ENCODE peak calls at places on chromosome 9, in six cellular contexts. Y, Q, B, H, U and S are unnamed samples.

GRCh38 chr9:130451509-130452388 is 7.0 kb downstream of the ASS1 start:
- DNase-seq in Y (peak; percentile 98), Q (peak; percentile 78), B (no peak), H (peak; percentile 83), U (no peak), S (peak; percentile 89)

GRCh38 chr9:3040761-3041160 is 196.9 kb upstream of the PUM3 start:
- DNase-seq in Y (no peak), Q (no peak), B (no peak), H (no peak), U (no peak), S (no peak)

GRCh38 chr9:104747565-104748358 is at the start of gene NIPSNAP3A:
- DNase-seq in Y (peak; percentile 90), Q (peak; percentile 72), B (peak; percentile 79), H (peak; percentile 88), U (peak; percentile 79), S (peak; percentile 13)

GRCh38 chr9:108743426-108743825 is 112.4 kb downstream of the ACTL7B start:
- DNase-seq in Y (no peak), Q (no peak), B (no peak), H (no peak), U (no peak), S (no peak)

GRCh38 chr9:33884856-33885701 is 68.1 kb downstream of the UBE2R2 start:
- DNase-seq in Y (peak; percentile 28), Q (no peak), B (no peak), H (no peak), U (no peak), S (no peak)

GRCh38 chr9:84932915-84933527 is 263.5 kb downstream of the NTRK2 start:
- DNase-seq in Y (no peak), Q (no peak), B (no peak), H (no peak), U (no peak), S (no peak)

GRCh38 chr9:107389617-107390071 is 99.9 kb downstream of the KLF4 start:
- DNase-seq in Y (peak; percentile 83), Q (no peak), B (no peak), H (peak; percentile 73), U (no peak), S (no peak)

GRCh38 chr9:114035221-114035844 is 42.8 kb downstream of the AMBP start:
- DNase-seq in Y (no peak), Q (no peak), B (no peak), H (peak; percentile 46), U (no peak), S (no peak)

GRCh38 chr9:136604823-136605525 is 57.7 kb upstream of the EGFL7 start:
- DNase-seq in Y (no peak), Q (no peak), B (no peak), H (no peak), U (no peak), S (no peak)

GRCh38 chr9:33131505-33132248 is 35.5 kb downstream of the B4GALT1 start:
- DNase-seq in Y (no peak), Q (no peak), B (no peak), H (no peak), U (no peak), S (no peak)

GRCh38 chr9:18238752-18239151 is 235.2 kb upstream of the ADAMTSL1 start:
- DNase-seq in Y (peak; percentile 78), Q (no peak), B (no peak), H (no peak), U (no peak), S (no peak)

GRCh38 chr9:19122490-19123042 is 4.7 kb downstream of the PLIN2 start:
- DNase-seq in Y (peak; percentile 29), Q (no peak), B (no peak), H (no peak), U (no peak), S (no peak)

GRCh38 chr9:124419832-124420489 is 4.7 kb upstream of the PSMB7 start:
- DNase-seq in Y (no peak), Q (no peak), B (no peak), H (no peak), U (no peak), S (no peak)

GRCh38 chr9:114954986-114955623 is 24.7 kb upstream of the TNFSF8 start:
- DNase-seq in Y (no peak), Q (no peak), B (no peak), H (no peak), U (no peak), S (no peak)

GRCh38 chr9:81083821-81084512 is 605.4 kb downstream of the TLE1 start:
- DNase-seq in Y (peak; percentile 46), Q (no peak), B (no peak), H (no peak), U (no peak), S (no peak)

GRCh38 chr9:127318651-127319167 is 54.1 kb downstream of the GARNL3 start:
- DNase-seq in Y (peak; percentile 83), Q (no peak), B (no peak), H (no peak), U (no peak), S (peak; percentile 15)

GRCh38 chr9:112757940-112758339 is 7.4 kb downstream of the SNX30 start:
- DNase-seq in Y (no peak), Q (no peak), B (no peak), H (no peak), U (no peak), S (no peak)
- H3K4me3 ChIP-seq in Y (no peak overlapping the region), Q (no peak overlapping the region), B (no peak overlapping the region), H (no peak overlapping the region), U (no peak overlapping the region), S (no peak overlapping the region)

GRCh38 chr9:93138171-93138764 is 4.2 kb upstream of the NINJ1 start:
- DNase-seq in Y (no peak), Q (no peak), B (no peak), H (no peak), U (no peak), S (no peak)

GRCh38 chr9:93136011-93136440 is 2.0 kb upstream of the NINJ1 start:
- DNase-seq in Y (peak; percentile 71), Q (no peak), B (no peak), H (no peak), U (no peak), S (no peak)

GRCh38 chr9:93139365-93140182 is 5.5 kb upstream of the NINJ1 start:
- DNase-seq in Y (no peak), Q (no peak), B (no peak), H (no peak), U (no peak), S (no peak)

GRCh38 chr9:93136693-93137092 is 2.6 kb upstream of the NINJ1 start:
- DNase-seq in Y (no peak), Q (no peak), B (no peak), H (no peak), U (no peak), S (no peak)

GRCh38 chr9:93137362-93137761 is 3.3 kb upstream of the NINJ1 start:
- DNase-seq in Y (no peak), Q (no peak), B (no peak), H (no peak), U (no peak), S (no peak)
- H3K27ac ChIP-seq in Y (no peak overlapping the region), Q (no peak overlapping the region), B (no peak overlapping the region), H (peak overlapping the region; percentile 54), U (no peak overlapping the region), S (no peak overlapping the region)

GRCh38 chr9:129220771-129221170 is 42.7 kb upstream of the IER5L start:
- DNase-seq in Y (no peak), Q (no peak), B (no peak), H (no peak), U (no peak), S (no peak)

GRCh38 chr9:129218918-129219317 is 40.9 kb upstream of the IER5L start:
- DNase-seq in Y (no peak), Q (no peak), B (no peak), H (no peak), U (no peak), S (no peak)

GRCh38 chr9:129221979-129222635 is 44.0 kb upstream of the IER5L start:
- DNase-seq in Y (no peak), Q (no peak), B (no peak), H (no peak), U (no peak), S (no peak)

GRCh38 chr9:129222691-129223218 is 44.7 kb upstream of the IER5L start:
- DNase-seq in Y (no peak), Q (no peak), B (no peak), H (no peak), U (no peak), S (no peak)

GRCh38 chr9:129221233-129221632 is 43.2 kb upstream of the IER5L start:
- DNase-seq in Y (no peak), Q (no peak), B (no peak), H (no peak), U (peak; percentile 16), S (no peak)
- H3K4me3 ChIP-seq in Y (no peak overlapping the region), Q (no peak overlapping the region), B (no peak overlapping the region), H (no peak overlapping the region), U (no peak overlapping the region), S (no peak overlapping the region)

GRCh38 chr9:73148447-73148937 is 3.2 kb upstream of the ANXA1 start:
- DNase-seq in Y (peak; percentile 83), Q (no peak), B (no peak), H (no peak), U (no peak), S (no peak)
- H3K27ac ChIP-seq in Y (peak overlapping the region; percentile 99), Q (peak overlapping the region; percentile 87), B (peak overlapping the region; percentile 84), H (peak overlapping the region; percentile 73), U (peak overlapping the region; percentile 93), S (no peak overlapping the region)

GRCh38 chr9:70415476-70415875 is 1.0 kb upstream of the KLF9 start:
- DNase-seq in Y (no peak), Q (no peak), B (no peak), H (no peak), U (no peak), S (no peak)

GRCh38 chr9:70415041-70415440 is 584 bp upstream of the KLF9 start:
- DNase-seq in Y (no peak), Q (no peak), B (no peak), H (no peak), U (no peak), S (no peak)

GRCh38 chr9:70413427-70413797 is 1.0 kb downstream of the KLF9 start:
- DNase-seq in Y (peak; percentile 88), Q (no peak), B (no peak), H (no peak), U (no peak), S (no peak)

GRCh38 chr9:70412678-70413426 is 1.6 kb downstream of the KLF9 start:
- DNase-seq in Y (peak; percentile 85), Q (peak; percentile 53), B (peak; percentile 54), H (peak; percentile 95), U (peak; percentile 61), S (no peak)

GRCh38 chr9:70413798-70414775 is at the start of gene KLF9:
- DNase-seq in Y (peak; percentile 98), Q (peak; percentile 96), B (peak; percentile 89), H (peak; percentile 98), U (peak; percentile 90), S (peak; percentile 92)
- H3K4me3 ChIP-seq in Y (peak within 1 kb of the TSS; percentile 95), Q (peak within 1 kb of the TSS; percentile 64), B (peak within 1 kb of the TSS; percentile 52), H (peak within 1 kb of the TSS; percentile 98), U (peak within 1 kb of the TSS; percentile 49), S (peak within 1 kb of the TSS; percentile 98)